ENCODE peak calls at places on chromosomes 3 and 15, in nine cellular contexts. M is mammary epithelial cell, E is GM12865, S is tibial artery, H is testis, R is natural killer cell, Y is fibroblast of villous mesenchyme, D is H9, J is fibroblast of lung. Q is an unnamed sample.
A peak's percentile ranks its signal among the peaks of the same experiment; 100 is the strongest.

GRCh38 chr15:75198560-75199346 is 2.9 kb upstream of the C15orf39 start:
- DNase-seq in Y (peak; percentile 61), H (no peak), M (peak; percentile 17), E (peak; percentile 91), D (peak; percentile 80), J (peak; percentile 47), S (no peak), R (peak; percentile 40), Q (no peak)

GRCh38 chr15:58724471-58724870 is 25.0 kb downstream of the ADAM10 start:
- DNase-seq in R (no peak), H (no peak), E (peak; percentile 72), S (no peak), Y (peak; percentile 50), J (peak; percentile 26), D (no peak), M (no peak), Q (no peak)

GRCh38 chr3:50600141-50600753 is 11.3 kb downstream of the CISH start:
- DNase-seq in E (no peak), M (no peak), S (no peak), J (no peak), D (no peak), H (no peak), Y (no peak), R (no peak), Q (no peak)

GRCh38 chr3:128040041-128040440 is 12.2 kb upstream of the SEC61A1 start:
- DNase-seq in H (no peak), R (no peak), J (no peak), S (no peak), D (no peak), E (no peak), Y (no peak), M (peak; percentile 43), Q (no peak)

GRCh38 chr3:135412475-135412874 is 553.1 kb upstream of the PPP2R3A start:
- DNase-seq in M (no peak), R (no peak), Y (no peak), D (peak; percentile 35), H (no peak), S (no peak), J (no peak), E (no peak), Q (no peak)

GRCh38 chr15:66035901-66036300 is 166.6 kb downstream of the RAB11A start:
- DNase-seq in R (no peak), S (no peak), J (no peak), M (no peak), E (no peak), Y (no peak), H (no peak), D (no peak), Q (no peak)

GRCh38 chr3:99641984-99642383 is 3.6 kb downstream of the COL8A1 start:
- DNase-seq in S (no peak), E (no peak), J (no peak), D (no peak), Y (peak; percentile 16), M (no peak), H (no peak), R (no peak), Q (no peak)

GRCh38 chr15:68186671-68187397 is 18.3 kb downstream of the CALML4 start:
- DNase-seq in S (no peak), R (no peak), E (no peak), H (no peak), J (peak; percentile 89), D (no peak), M (no peak), Y (peak; percentile 59), Q (no peak)

GRCh38 chr15:36265422-36265821 is 314.0 kb upstream of the CDIN1 start:
- DNase-seq in E (no peak), R (no peak), Y (peak; percentile 55), H (no peak), J (no peak), S (no peak), D (no peak), M (peak; percentile 1), Q (no peak)

GRCh38 chr15:80562033-80562432 is 133.1 kb upstream of the ABHD17C start:
- DNase-seq in M (no peak), E (no peak), Y (no peak), H (no peak), R (no peak), J (no peak), S (peak; percentile 67), D (no peak), Q (no peak)

GRCh38 chr3:134350861-134351311 is 23.4 kb downstream of the AMOTL2 start:
- DNase-seq in E (no peak), R (no peak), D (no peak), H (no peak), Y (no peak), S (no peak), M (peak; percentile 86), J (no peak), Q (no peak)

GRCh38 chr3:185925353-185925752 is 12.5 kb downstream of the TRA2B start:
- DNase-seq in S (no peak), R (no peak), Y (no peak), E (no peak), M (no peak), H (no peak), J (no peak), D (no peak), Q (no peak)

GRCh38 chr15:85089929-85090597 is 108.4 kb downstream of the PDE8A start:
- DNase-seq in J (no peak), D (no peak), M (no peak), H (no peak), R (no peak), Y (no peak), E (no peak), S (no peak), Q (no peak)
- TF ChIP-seq CTCF in J (no peak), D (no peak), M (no peak), H (no peak), R (no peak), Y (no peak), E (no peak), S (no peak), Q (no peak)

DNA sequence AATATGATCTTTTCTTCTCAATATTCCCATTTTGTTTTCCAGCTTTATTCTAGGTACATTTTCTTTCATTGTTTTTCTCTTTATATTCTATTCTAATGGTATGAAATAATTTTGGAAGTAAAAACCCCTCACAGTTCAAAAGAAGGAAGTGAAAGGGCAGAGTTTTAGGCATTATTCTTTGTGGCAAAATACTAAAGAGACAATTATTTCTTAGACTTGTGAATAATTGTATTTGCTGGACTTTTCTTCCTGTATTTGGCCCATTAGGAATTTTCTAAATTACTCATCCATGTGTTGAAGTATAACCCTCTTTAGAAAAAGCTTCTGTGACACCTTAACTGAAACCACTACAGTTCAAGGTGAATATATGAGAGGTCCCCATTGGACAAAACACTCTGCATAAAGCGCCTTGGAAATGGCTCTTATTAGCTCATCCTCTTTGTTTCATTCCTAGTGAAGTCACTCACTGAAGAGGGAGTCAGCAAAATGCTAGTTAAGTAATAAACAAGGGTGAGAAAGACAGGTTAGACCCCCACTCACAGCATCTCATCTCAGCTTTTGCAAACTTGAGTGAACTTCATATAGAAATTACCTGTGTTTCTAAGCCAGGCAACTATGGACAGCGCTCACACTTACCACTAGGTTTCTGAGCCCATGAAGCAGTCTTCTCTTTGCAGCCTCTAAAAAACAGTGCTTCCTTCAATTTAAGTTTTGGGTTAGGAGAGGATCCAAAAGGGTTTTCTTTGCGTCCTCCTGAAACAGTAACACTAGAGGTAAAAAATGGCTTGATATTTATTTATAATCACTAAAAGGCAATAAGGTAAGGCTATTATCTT is 327.5 kb downstream of the ARPP21 start:
- DNase-seq in S (no peak), J (no peak), H (no peak), E (no peak), M (no peak), D (no peak), Y (no peak), R (no peak), Q (no peak)
- TF ChIP-seq CTCF in S (no peak), J (no peak), H (no peak), E (no peak), M (no peak), D (no peak), Y (no peak), R (no peak), Q (no peak)

GRCh38 chr3:122785231-122785630 is 8.4 kb downstream of the HSPBAP1 start:
- DNase-seq in Y (no peak), D (no peak), J (no peak), S (no peak), H (no peak), R (no peak), M (no peak), E (no peak), Q (no peak)

GRCh38 chr3:122786067-122786466 is 7.6 kb downstream of the HSPBAP1 start:
- DNase-seq in J (peak; percentile 29), H (no peak), E (no peak), Y (peak; percentile 50), D (no peak), R (no peak), M (peak; percentile 66), S (no peak), Q (no peak)

GRCh38 chr3:122787872-122788271 is 5.8 kb downstream of the HSPBAP1 start:
- DNase-seq in Y (no peak), J (no peak), D (no peak), H (no peak), M (no peak), S (no peak), E (no peak), R (no peak), Q (no peak)

GRCh38 chr3:122784436-122784835 is 9.2 kb downstream of the HSPBAP1 start:
- DNase-seq in R (no peak), J (peak; percentile 28), S (no peak), M (peak; percentile 79), H (no peak), E (no peak), Y (peak; percentile 40), D (no peak), Q (no peak)

GRCh38 chr3:122782804-122783203 is 10.8 kb downstream of the HSPBAP1 start:
- DNase-seq in R (no peak), J (no peak), M (no peak), S (no peak), H (no peak), Y (no peak), D (no peak), E (no peak), Q (no peak)
- TF ChIP-seq CTCF in R (no peak), J (no peak), M (no peak), S (no peak), H (no peak), Y (no peak), D (no peak), E (no peak), Q (no peak)

GRCh38 chr3:72343078-72343477 is 505.2 kb downstream of the SHQ1 start:
- DNase-seq in Y (no peak), S (no peak), M (peak; percentile 84), H (no peak), R (no peak), D (no peak), E (peak; percentile 46), J (peak; percentile 43), Q (no peak)
- TF ChIP-seq CTCF in Y (no peak), S (no peak), M (peak; percentile 2), H (no peak), R (no peak), D (no peak), E (no peak), J (no peak), Q (no peak)